ENCODE peak calls at places on chromosome 11, in seven cellular contexts. S is uterus; F is kidney; X is CD4-positive, alpha-beta T cell; W is WTC11; J is activated T-helper 1 cell treated with anti-CD3 and anti-CD28 coated beads, Interleukin-2, amount 50 U/mL, for 16 hours; D is astrocyte of the spinal cord. V is an unnamed sample.

GRCh38 chr11:58067685-58068084 is 36.9 kb downstream of the OR6Q1 start:
- DNase-seq in S (no peak), J (no peak), D (no peak), W (no peak), F (no peak), X (no peak), V (no peak)

GRCh38 chr11:126601550-126602215 is 246.2 kb downstream of the ST3GAL4 start:
- DNase-seq in F (no peak), J (no peak), X (no peak), D (no peak), W (no peak), S (no peak), V (no peak)

GRCh38 chr11:114243461-114244372 is 52.5 kb upstream of the NNMT start:
- DNase-seq in J (no peak), S (no peak), D (no peak), F (no peak), W (no peak), X (no peak), V (no peak)

GRCh38 chr11:72257551-72257950 is 13.6 kb upstream of the PHOX2A start:
- DNase-seq in S (no peak), W (no peak), D (no peak), F (no peak), X (no peak), J (no peak), V (no peak)

GRCh38 chr11:76601712-76602111 is 68.8 kb downstream of the LRRC32 start:
- DNase-seq in J (no peak), W (no peak), F (no peak), S (no peak), X (no peak), D (no peak), V (no peak)

GRCh38 chr11:106077609-106078517 is at the start of gene AASDHPPT:
- DNase-seq in F (no peak), W (no peak), J (no peak), X (no peak), D (peak; percentile 68), S (no peak), V (peak; percentile 75)

GRCh38 chr11:50088231-50088630 is 55.6 kb downstream of the OR4C45 start:
- DNase-seq in X (no peak), W (no peak), D (no peak), J (no peak), F (no peak), S (no peak), V (no peak)

GRCh38 chr11:68878022-68878421 is 25.6 kb downstream of the MRPL21 start:
- DNase-seq in X (no peak), S (no peak), W (no peak), F (no peak), J (no peak), D (no peak), V (no peak)

GRCh38 chr11:86151188-86152005 is 82.5 kb upstream of the PICALM start:
- DNase-seq in W (no peak), X (no peak), F (peak; percentile 84), S (peak; percentile 23), D (peak; percentile 75), J (no peak), V (peak; percentile 93)

GRCh38 chr11:78310500-78310909 is 107.1 kb downstream of the GAB2 start:
- DNase-seq in W (no peak), S (peak; percentile 46), F (peak; percentile 84), D (no peak), J (no peak), X (no peak), V (no peak)

GRCh38 chr11:65559951-65560537 is 1.9 kb upstream of the LTBP3 start:
- DNase-seq in S (no peak), D (peak; percentile 69), X (no peak), F (peak; percentile 64), J (no peak), W (no peak), V (peak; percentile 93)

GRCh38 chr11:8223513-8223899 is 40.2 kb downstream of the LMO1 start:
- DNase-seq in J (no peak), F (no peak), S (no peak), W (no peak), X (no peak), D (no peak), V (peak; percentile 97)

GRCh38 chr11:12746593-12747097 is 72.4 kb downstream of the TEAD1 start:
- DNase-seq in F (peak; percentile 91), J (no peak), X (no peak), W (peak; percentile 87), D (peak; percentile 92), S (peak; percentile 88), V (peak; percentile 97)